ENCODE peak calls at places on chromosomes 16 and 17, in four cellular contexts. A is dorsolateral prefrontal cortex, O is RWPE1, K is HCT116. L is an unnamed sample.

GRCh38 chr16:1105888-1106620 is 10.0 kb upstream of the C1QTNF8 start:
- DNase-seq in O (peak; percentile 85), K (no peak), A (peak; percentile 57), L (peak; percentile 86)

GRCh38 chr16:66365588-66365987 is 903 bp upstream of the CDH5 start:
- DNase-seq in K (no peak), A (no peak), O (peak; percentile 41), L (no peak)

GRCh38 chr17:42744806-42745617 is at the start of gene EZH1:
- DNase-seq in A (peak; percentile 79), K (peak; percentile 76), O (peak; percentile 100), L (peak; percentile 93)

GRCh38 chr17:48483471-48484131 is 47.2 kb downstream of the HOXB1 start:
- DNase-seq in O (peak; percentile 75), A (no peak), K (peak; percentile 95), L (no peak)

GRCh38 chr17:58279016-58279671 is 1.6 kb downstream of the MPO start:
- DNase-seq in K (no peak), A (no peak), O (no peak), L (no peak)

GRCh38 chr16:89599451-89599858 is 14.0 kb upstream of the DPEP1 start:
- DNase-seq in A (no peak), K (peak; percentile 63), O (no peak), L (peak; percentile 61)

GRCh38 chr16:23587726-23588125 is 8.4 kb downstream of the NDUFAB1 start:
- DNase-seq in K (no peak), O (no peak), A (no peak), L (no peak)

GRCh38 chr16:68951991-68952877 is 108.9 kb downstream of the TANGO6 start:
- DNase-seq in K (peak; percentile 69), O (peak; percentile 90), A (no peak), L (no peak)

GRCh38 chr17:31254654-31255053 is 42.4 kb downstream of the OMG start:
- DNase-seq in A (no peak), O (no peak), K (no peak), L (no peak)

GRCh38 chr16:15553313-15554088 is 89.5 kb downstream of the MARF1 start:
- DNase-seq in O (no peak), A (no peak), K (no peak), L (no peak)

GRCh38 chr17:57537524-57538410 is 207.3 kb downstream of the CCDC182 start:
- DNase-seq in K (no peak), A (no peak), O (no peak), L (no peak)

GRCh38 chr16:4936181-4936990 is 562 bp downstream of the PPL start:
- DNase-seq in A (no peak), K (no peak), O (peak; percentile 49), L (peak; percentile 48)
- TF ChIP-seq CTCF in A (no peak), K (peak; percentile 52), O (peak; percentile 63), L (no peak)

GRCh38 chr16:71626018-71626857 is at the start of gene MARVELD3:
- DNase-seq in A (no peak), K (peak; percentile 76), O (peak; percentile 91), L (peak; percentile 50)
- TF ChIP-seq CTCF in A (no peak), K (peak; percentile 11), O (no peak), L (no peak)

DNA sequence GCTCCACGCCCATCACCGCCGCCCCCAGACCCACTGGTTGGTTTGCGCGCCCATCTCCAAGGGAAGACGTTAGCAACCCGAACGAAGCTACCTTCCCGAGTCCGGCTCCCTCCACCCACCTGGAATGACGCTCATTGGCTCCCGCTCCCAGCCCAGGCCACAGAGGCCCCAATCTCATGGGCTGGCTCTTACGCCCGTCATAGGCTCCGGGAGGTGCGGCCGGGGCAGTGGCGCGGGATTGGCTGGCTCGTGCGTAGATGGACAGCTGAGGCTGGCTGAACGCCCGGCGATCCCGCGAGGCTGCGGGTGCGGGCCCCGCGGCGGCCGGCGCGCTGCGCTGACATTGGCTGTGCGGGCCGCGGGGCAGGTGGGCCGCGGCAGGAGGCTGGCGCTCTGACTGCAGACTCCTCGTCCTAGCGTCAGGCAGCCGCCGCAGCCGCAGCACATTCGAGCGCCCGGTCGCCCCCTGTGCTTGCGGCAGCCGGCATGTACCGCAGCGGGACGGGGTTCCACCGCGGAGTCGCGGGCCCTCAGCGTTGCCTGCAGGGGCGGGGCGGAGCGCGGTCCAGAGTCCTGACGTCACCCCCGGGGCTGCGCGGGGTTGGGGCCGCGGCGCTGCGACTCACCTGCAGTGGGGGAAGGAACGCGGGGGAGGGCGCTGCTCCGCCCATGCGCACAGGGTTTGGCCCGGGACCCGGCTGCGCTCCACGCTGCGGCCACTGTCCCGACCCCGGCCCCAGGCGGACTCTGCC is 453 bp upstream of the MYH10 start:
- DNase-seq in K (peak; percentile 99), O (peak; percentile 100), A (peak; percentile 99), L (peak; percentile 98)
- TF ChIP-seq CTCF in K (peak; percentile 26), O (no peak), A (no peak), L (no peak)

GRCh38 chr17:7857724-7858486 is at the start of gene CYB5D1:
- DNase-seq in A (peak; percentile 99), O (no peak), K (peak; percentile 94), L (peak; percentile 77)
- TF ChIP-seq CTCF in A (no peak), O (no peak), K (no peak), L (no peak)

DNA sequence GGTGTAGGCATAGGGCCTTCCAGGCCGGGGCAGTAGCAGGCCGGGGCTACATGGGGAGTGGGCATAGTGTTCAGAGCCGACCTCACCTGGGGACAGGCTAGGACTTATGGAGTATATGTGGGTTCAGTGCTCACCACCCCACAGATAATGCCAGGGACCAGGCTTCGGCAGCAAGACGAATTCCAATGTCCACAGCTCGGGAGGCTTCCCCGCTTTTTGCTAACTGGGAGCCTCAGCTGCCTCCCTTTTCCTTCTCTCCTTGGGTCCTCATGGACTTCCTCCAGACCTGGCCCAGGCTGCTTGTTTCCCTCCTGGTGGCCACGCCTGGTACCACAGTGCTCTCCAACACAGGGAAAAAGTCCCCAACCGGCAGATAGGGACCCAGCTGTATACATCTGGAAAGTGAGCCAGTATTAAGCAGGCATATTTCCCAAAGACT is 20.1 kb upstream of the SLC46A1 start:
- DNase-seq in A (no peak), O (no peak), K (no peak), L (peak; percentile 39)
- TF ChIP-seq CTCF in A (no peak), O (no peak), K (peak; percentile 64), L (peak; percentile 51)

GRCh38 chr16:30998852-30999761 is 11.3 kb downstream of the STX1B start:
- DNase-seq in O (no peak), K (no peak), A (peak; percentile 33), L (no peak)

GRCh38 chr16:30997887-30998711 is 12.3 kb downstream of the STX1B start:
- DNase-seq in O (peak; percentile 92), A (no peak), K (peak; percentile 21), L (no peak)

GRCh38 chr16:30996324-30996999 is 11.5 kb downstream of the HSD3B7 start:
- DNase-seq in K (no peak), A (no peak), O (no peak), L (no peak)

GRCh38 chr16:30995927-30996323 is 10.9 kb downstream of the HSD3B7 start:
- DNase-seq in K (no peak), O (no peak), A (no peak), L (no peak)

GRCh38 chr16:30997000-30997886 is 12.2 kb downstream of the HSD3B7 start:
- DNase-seq in A (peak; percentile 43), K (peak; percentile 43), O (peak; percentile 92), L (peak; percentile 83)
- TF ChIP-seq CTCF in A (no peak), K (no peak), O (no peak), L (no peak)

GRCh38 chr17:30095507-30096244 is 20.9 kb upstream of the NSRP1 start:
- DNase-seq in A (no peak), K (peak; percentile 69), O (peak; percentile 64), L (peak; percentile 24)
- TF ChIP-seq CTCF in A (peak; percentile 42), K (peak; percentile 66), O (peak; percentile 65), L (peak; percentile 55)

GRCh38 chr17:80565347-80566053 is 20.9 kb downstream of the RPTOR start:
- DNase-seq in A (no peak), O (no peak), K (no peak), L (peak; percentile 21)

GRCh38 chr17:80558046-80558445 is 13.4 kb downstream of the RPTOR start:
- DNase-seq in K (no peak), O (no peak), A (no peak), L (no peak)

GRCh38 chr17:80564545-80564944 is 19.9 kb downstream of the RPTOR start:
- DNase-seq in O (no peak), K (no peak), A (no peak), L (no peak)

GRCh38 chr17:80559688-80560290 is 15.2 kb downstream of the RPTOR start:
- DNase-seq in K (no peak), A (no peak), O (no peak), L (no peak)

DNA sequence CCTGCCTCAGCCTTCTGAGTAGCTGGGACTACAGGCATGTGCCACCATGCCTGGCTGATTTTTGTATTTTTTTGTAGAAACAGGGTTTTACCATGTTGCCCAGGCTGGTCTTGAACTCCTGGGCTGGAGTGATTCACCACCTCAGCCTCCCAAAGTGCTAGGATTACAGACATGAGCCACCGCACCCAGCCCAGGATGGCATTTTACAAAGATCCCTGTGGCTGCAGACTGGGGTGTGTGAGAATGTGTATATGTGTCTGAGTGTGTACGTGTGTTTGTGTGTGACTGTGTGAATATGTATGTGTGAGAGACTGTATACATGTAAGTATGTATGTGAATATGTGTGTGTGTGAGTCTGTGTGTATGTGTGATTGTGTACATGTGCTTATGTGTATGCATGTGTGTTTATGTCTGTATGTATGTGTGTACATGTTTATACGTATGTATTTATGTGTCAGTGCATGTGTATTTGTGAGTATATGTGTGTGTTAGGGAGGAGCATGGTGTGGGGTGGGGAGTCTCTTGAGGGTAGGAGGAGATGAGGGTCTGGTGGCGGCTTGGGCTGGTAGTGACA is 17.0 kb downstream of the RPTOR start:
- DNase-seq in K (no peak), O (no peak), A (no peak), L (no peak)
- TF ChIP-seq CTCF in K (no peak), O (no peak), A (no peak), L (no peak)

GRCh38 chr17:81396722-81397313 is 1.6 kb downstream of the BAHCC1 start:
- DNase-seq in A (no peak), K (no peak), O (no peak), L (no peak)

GRCh38 chr17:81398855-81399451 is 3.7 kb downstream of the BAHCC1 start:
- DNase-seq in A (no peak), O (no peak), K (no peak), L (peak; percentile 47)

GRCh38 chr17:81398170-81398854 is 3.1 kb downstream of the BAHCC1 start:
- DNase-seq in O (no peak), A (no peak), K (no peak), L (peak; percentile 64)

GRCh38 chr17:81396278-81396721 is 1.0 kb downstream of the BAHCC1 start:
- DNase-seq in K (no peak), A (no peak), O (no peak), L (peak; percentile 49)

DNA sequence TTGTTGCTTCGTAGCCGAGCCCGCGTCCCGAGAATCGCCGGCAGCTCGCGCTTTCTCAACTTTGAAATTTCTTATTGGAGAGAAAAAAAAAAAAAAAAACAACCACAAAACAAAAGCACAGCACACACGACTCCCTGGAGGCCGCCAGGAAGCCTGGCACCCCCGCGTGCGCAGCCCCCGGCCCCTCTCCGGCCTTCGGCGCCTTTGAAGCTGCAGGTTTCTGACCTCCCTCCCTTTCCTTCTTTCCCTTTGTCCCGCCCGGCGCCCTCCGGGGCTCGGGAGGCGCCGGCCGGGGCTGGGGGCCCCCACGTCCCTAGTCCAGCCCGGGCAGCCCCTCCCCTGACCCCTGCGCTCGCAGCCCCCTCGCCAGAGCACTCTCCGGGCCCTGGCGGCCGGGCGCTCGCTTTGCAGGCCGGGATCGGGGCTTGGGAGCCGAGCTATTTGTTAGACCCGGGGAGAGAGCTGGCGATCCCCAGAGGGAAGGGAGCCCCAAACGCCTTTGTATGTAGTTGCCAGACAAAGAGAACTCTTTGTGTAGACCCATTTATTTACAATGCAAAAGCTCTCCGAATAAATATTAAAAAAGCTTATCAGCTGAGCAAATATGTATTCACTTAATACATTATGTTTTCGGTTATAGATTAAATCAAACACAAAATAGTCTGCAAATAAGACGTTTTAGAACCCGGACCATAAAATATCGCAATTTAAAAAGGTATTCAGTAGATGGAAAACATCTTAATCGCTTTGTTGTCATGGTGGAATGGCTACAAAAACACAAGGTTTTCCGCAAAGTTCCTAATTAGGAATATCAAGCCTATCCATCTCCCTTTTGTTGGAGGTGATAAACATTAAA is 2.3 kb downstream of the BAHCC1 start:
- DNase-seq in A (no peak), O (no peak), K (no peak), L (peak; percentile 76)
- TF ChIP-seq CTCF in A (no peak), O (peak; percentile 32), K (peak; percentile 53), L (peak; percentile 44)

L was measured in nephron progenitor cell.